ENCODE peak calls at places on chromosomes 5 and 9, in nine cellular contexts. G, U, A, W, H, C, V, S and T are unnamed samples. For H3K4me1, the result is how much of the 10 kb centered on the place peaks cover.

GRCh38 chr5:73030995-73031394 is 75.2 kb downstream of the FCHO2 start:
- DNase-seq in G (peak), U (no peak), A (no peak), W (no peak), H (no peak), C (no peak), V (peak), S (peak), T (no peak)

GRCh38 chr9:86977205-86977835 is 30.0 kb upstream of the GAS1 start:
- DNase-seq in G (no peak), U (no peak), A (no peak), W (no peak), H (no peak), C (no peak), V (peak), S (no peak), T (no peak)

GRCh38 chr5:141084487-141084989 is 9.9 kb upstream of the PCDHB2 start:
- DNase-seq in G (peak), U (no peak), A (peak), W (no peak), H (no peak), C (no peak), V (peak), S (no peak), T (peak)

GRCh38 chr9:96555567-96556386 is 63.9 kb downstream of the CDC14B start:
- DNase-seq in G (no peak), U (no peak), A (no peak), W (no peak), H (no peak), C (no peak), V (peak), S (no peak), T (no peak)

GRCh38 chr9:93659044-93659836 is 82.9 kb downstream of the PHF2 start:
- DNase-seq in G (no peak), U (no peak), A (peak), W (peak), H (peak), C (peak), V (no peak), S (no peak), T (no peak)

GRCh38 chr5:162882629-162883028 is 554.8 kb upstream of the CCNG1 start:
- DNase-seq in G (no peak), U (no peak), A (no peak), W (no peak), H (no peak), C (no peak), V (no peak), S (no peak), T (no peak)

GRCh38 chr9:96317335-96317980 is 15.5 kb upstream of the HSD17B3 start:
- DNase-seq in G (peak), U (peak), A (peak), W (no peak), H (peak), C (peak), V (peak), S (peak), T (no peak)

GRCh38 chr5:3251784-3252183 is 343.8 kb upstream of the IRX1 start:
- DNase-seq in G (no peak), U (no peak), A (no peak), W (no peak), H (no peak), C (no peak), V (no peak), S (no peak), T (no peak)

GRCh38 chr5:126937796-126938195 is 92.6 kb downstream of the MARCHF3 start:
- DNase-seq in G (no peak), U (no peak), A (no peak), W (no peak), H (no peak), C (no peak), V (peak), S (no peak), T (no peak)

GRCh38 chr5:83608122-83608521 is 112.5 kb downstream of the HAPLN1 start:
- DNase-seq in G (peak), U (peak), A (peak), W (peak), H (no peak), C (no peak), V (peak), S (peak), T (no peak)

GRCh38 chr9:21994526-21994995 is at the start of gene CDKN2B-AS1:
- DNase-seq in G (no peak), U (peak), A (peak), W (peak), H (peak), C (no peak), V (peak), S (peak), T (no peak)

GRCh38 chr5:111585291-111585690 is 73.0 kb upstream of the STARD4 start:
- DNase-seq in G (no peak), U (no peak), A (no peak), W (no peak), H (no peak), C (no peak), V (no peak), S (no peak), T (no peak)

GRCh38 chr9:110370316-110370715 is 32.7 kb upstream of the TXNDC8 start:
- DNase-seq in G (no peak), U (no peak), A (no peak), W (no peak), H (no peak), C (no peak), V (peak), S (no peak), T (no peak)

GRCh38 chr9:136564379-136564988 is 18.6 kb upstream of the NOTCH1 start:
- DNase-seq in G (no peak), U (peak), A (no peak), W (peak), H (peak), C (peak), V (peak), S (no peak), T (peak)

GRCh38 chr5:17317499-17317898 is 100.1 kb downstream of the BASP1 start:
- DNase-seq in G (no peak), U (no peak), A (peak), W (no peak), H (peak), C (no peak), V (no peak), S (no peak), T (no peak)

GRCh38 chr9:38039090-38039906 is 29.7 kb downstream of the SHB start:
- DNase-seq in G (no peak), U (no peak), A (no peak), W (no peak), H (no peak), C (no peak), V (peak), S (peak), T (no peak)

GRCh38 chr9:38036359-38037084 is 32.5 kb downstream of the SHB start:
- DNase-seq in G (peak), U (no peak), A (no peak), W (no peak), H (no peak), C (no peak), V (peak), S (no peak), T (peak)

GRCh38 chr9:38037981-38038306 is 31.1 kb downstream of the SHB start:
- DNase-seq in G (no peak), U (no peak), A (no peak), W (no peak), H (no peak), C (no peak), V (no peak), S (no peak), T (no peak)

GRCh38 chr9:38039907-38040682 is 28.9 kb downstream of the SHB start:
- DNase-seq in G (no peak), U (no peak), A (no peak), W (no peak), H (no peak), C (no peak), V (no peak), S (no peak), T (no peak)

GRCh38 chr9:38038307-38039089 is 30.5 kb downstream of the SHB start:
- DNase-seq in G (no peak), U (no peak), A (no peak), W (no peak), H (no peak), C (no peak), V (no peak), S (no peak), T (no peak)
- TF ChIP-seq POLR2A in G (no peak), U (no peak), A (no peak), W (no peak), H (no peak), C (no peak), V (no peak), S (no peak), T (no peak)

GRCh38 chr5:139692148-139692547 is 44.0 kb downstream of the CXXC5 start:
- DNase-seq in G (no peak), U (no peak), A (no peak), W (no peak), H (no peak), C (no peak), V (no peak), S (no peak), T (no peak)

GRCh38 chr5:139694556-139695182 is 46.5 kb downstream of the CXXC5 start:
- DNase-seq in G (no peak), U (no peak), A (no peak), W (no peak), H (no peak), C (no peak), V (peak), S (no peak), T (no peak)

GRCh38 chr5:139692605-139693340 is 44.6 kb downstream of the CXXC5 start:
- DNase-seq in G (no peak), U (no peak), A (no peak), W (no peak), H (no peak), C (no peak), V (no peak), S (no peak), T (no peak)

GRCh38 chr5:139695183-139695573 is 47.0 kb downstream of the CXXC5 start:
- DNase-seq in G (no peak), U (no peak), A (no peak), W (no peak), H (no peak), C (no peak), V (no peak), S (no peak), T (no peak)

DNA sequence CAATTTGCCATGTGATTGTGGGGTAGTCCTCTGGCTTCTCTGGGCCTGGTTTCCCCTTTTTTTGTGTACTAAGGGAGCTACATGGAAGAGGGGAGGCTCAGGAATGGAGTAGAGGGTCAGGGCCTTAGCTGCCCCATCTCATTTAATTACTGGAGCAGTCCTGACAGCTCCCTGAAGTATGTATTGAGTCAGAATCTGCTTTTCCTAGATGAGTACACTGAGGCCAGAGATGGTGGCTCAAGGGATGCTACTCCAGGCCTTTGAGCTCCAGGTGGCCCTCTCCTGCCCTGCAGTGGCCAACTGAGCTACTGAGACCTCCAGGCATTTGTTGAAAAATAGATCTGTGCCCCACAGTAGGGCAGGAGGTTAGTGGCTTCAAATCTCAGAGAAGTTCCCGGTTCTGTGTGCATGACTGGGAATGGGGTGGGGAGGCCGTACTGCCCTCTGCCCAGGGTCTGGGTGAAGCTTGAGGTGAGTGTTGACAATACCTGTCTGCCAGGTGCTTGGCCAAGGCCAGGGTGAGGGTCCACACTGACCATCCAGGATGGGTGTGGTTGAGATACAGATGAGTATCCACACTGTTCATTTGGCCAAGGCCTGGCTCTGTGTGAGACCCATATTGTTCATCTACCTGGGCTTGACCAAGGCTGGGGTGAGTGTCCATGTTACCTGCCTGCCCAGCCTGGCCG is 45.7 kb downstream of the CXXC5 start:
- DNase-seq in G (no peak), U (no peak), A (no peak), W (no peak), H (no peak), C (no peak), V (no peak), S (no peak), T (no peak)
- H3K4me1 ChIP-seq in G (under half), U (half or more), A (under half), W (half or more), H (under half), C (half or more), V (half or more), S (under half), T (under half)

GRCh38 chr5:88882321-88883038 is 504 bp downstream of the MEF2C start:
- DNase-seq in G (no peak), U (no peak), A (no peak), W (no peak), H (no peak), C (no peak), V (peak), S (no peak), T (no peak)

GRCh38 chr5:88884435-88884877 is 1.5 kb upstream of the MEF2C start:
- DNase-seq in G (no peak), U (no peak), A (no peak), W (no peak), H (no peak), C (no peak), V (peak), S (no peak), T (no peak)

GRCh38 chr5:88885043-88885442 is 2.1 kb upstream of the MEF2C start:
- DNase-seq in G (no peak), U (no peak), A (no peak), W (no peak), H (no peak), C (no peak), V (no peak), S (no peak), T (no peak)

GRCh38 chr5:88883059-88883565 is at the start of gene MEF2C:
- DNase-seq in G (no peak), U (peak), A (peak), W (peak), H (peak), C (peak), V (peak), S (peak), T (no peak)

DNA sequence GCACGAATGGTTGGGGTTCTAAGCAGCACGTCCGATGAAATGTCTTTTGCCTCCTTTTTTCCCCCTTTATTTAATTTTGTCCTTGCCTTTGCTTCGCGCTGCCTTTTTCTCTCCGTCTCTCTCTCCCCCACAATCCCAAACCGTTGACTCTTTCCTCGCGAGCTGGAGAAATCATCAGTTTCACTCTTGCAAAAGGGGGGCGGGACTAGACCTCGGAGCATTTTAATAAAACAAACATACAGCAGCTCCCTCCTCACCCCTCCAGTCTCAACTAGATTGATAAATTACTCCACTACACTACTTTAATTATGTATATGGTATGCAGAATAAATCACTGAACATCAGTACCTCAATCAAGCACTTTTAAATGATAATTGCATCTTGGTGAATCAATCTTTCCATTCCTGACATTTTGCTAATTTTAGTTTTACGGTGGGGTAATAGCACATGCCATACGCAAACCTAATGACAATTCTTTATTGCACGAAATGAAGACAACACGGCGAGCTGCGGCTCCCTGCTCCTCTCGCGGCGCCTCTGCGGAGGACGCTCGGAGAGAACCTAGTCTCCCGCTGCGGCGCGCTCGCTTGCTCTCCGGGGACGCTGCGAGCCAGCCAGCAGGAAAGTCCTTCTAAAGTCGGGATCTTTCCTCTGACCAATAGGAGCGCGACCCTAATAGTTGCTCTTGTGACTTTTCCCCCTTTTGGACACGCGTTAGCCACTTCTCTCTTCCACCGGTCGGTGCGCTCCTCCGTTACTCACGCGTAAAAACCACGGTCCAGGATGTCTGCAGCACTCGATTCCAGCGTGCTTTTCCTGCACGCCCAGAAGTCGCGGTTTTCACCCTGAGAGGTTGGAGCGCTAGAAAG is 816 bp upstream of the MEF2C start:
- DNase-seq in G (no peak), U (peak), A (peak), W (peak), H (peak), C (peak), V (peak), S (peak), T (peak)
- TF ChIP-seq POLR2A in G (no peak), U (peak), A (peak), W (no peak), H (peak), C (peak), V (peak), S (no peak), T (no peak)

GRCh38 chr5:149422429-149423286 is 43.6 kb upstream of the IL17B start:
- DNase-seq in G (no peak), U (no peak), A (peak), W (peak), H (peak), C (no peak), V (peak), S (no peak), T (no peak)

GRCh38 chr5:149421834-149422233 is 42.7 kb upstream of the IL17B start:
- DNase-seq in G (no peak), U (no peak), A (no peak), W (no peak), H (no peak), C (no peak), V (peak), S (no peak), T (no peak)

GRCh38 chr5:149420509-149421371 is 41.6 kb upstream of the IL17B start:
- DNase-seq in G (no peak), U (peak), A (no peak), W (no peak), H (peak), C (no peak), V (peak), S (no peak), T (no peak)

GRCh38 chr5:149419532-149420485 is 40.7 kb upstream of the IL17B start:
- DNase-seq in G (no peak), U (no peak), A (no peak), W (peak), H (no peak), C (no peak), V (no peak), S (no peak), T (no peak)

GRCh38 chr5:149421372-149421685 is 42.2 kb upstream of the IL17B start:
- DNase-seq in G (no peak), U (no peak), A (no peak), W (no peak), H (no peak), C (no peak), V (no peak), S (no peak), T (no peak)
- H3K4me1 ChIP-seq in G (under half), U (half or more), A (under half), W (half or more), H (under half), C (under half), V (half or more), S (under half), T (under half)

DNA sequence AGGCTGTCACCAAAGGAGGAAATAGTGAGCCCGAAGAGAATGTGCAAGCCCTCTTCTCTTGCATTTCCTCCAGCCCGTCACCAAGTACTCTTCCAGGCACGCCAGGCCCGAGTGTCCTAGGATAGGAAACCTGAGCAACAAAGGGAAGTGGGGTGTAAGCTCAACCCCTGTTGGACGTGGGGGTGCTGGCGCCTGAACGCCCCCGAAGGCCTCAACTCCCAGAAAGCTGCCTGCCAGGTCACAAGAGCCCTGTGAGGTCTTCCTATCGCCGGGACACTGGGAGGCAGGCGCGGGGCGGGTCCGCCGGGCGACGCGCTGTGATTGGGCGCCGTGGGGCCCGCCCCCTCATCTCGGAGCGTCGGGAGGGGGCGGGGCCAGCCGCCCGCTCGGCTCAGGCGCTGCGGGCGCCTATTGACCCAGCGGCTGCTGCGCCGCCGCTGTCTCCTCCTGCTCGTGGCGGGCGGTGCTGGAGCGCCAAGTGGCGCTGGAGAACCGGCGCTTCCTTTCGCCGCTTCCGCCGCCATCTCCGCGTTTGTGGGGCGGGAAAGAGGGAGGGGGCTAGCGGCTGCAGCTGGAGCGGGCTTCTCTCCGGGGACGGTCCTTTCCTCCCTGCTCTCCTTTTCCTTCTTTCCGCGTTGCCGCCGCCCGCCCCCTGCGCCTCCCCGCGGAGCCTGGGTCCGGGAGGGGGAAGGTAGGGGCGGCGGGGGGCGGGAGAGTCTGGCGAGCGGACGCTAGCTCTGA is 558 bp upstream of the MAN2A1 start:
- DNase-seq in G (peak), U (peak), A (peak), W (peak), H (peak), C (peak), V (peak), S (peak), T (peak)
- TF ChIP-seq POLR2A in G (peak), U (peak), A (peak), W (peak), H (peak), C (peak), V (peak), S (peak), T (peak)

GRCh38 chr5:135383803-135384495 is 15.1 kb downstream of the MACROH2A1 start:
- DNase-seq in G (no peak), U (no peak), A (no peak), W (no peak), H (no peak), C (no peak), V (no peak), S (no peak), T (no peak)
- H3K4me1 ChIP-seq in G (under half), U (half or more), A (under half), W (half or more), H (under half), C (half or more), V (under half), S (under half), T (under half)